ENCODE peak calls at places on chromosomes 5 and 9, in nine cellular contexts. W is activated T-cell treated with anti-CD3 and anti-CD28 coated beads for 24 hours; C is stimulated activated CD4-positive, alpha-beta T cell treated with anti-CD3 and anti-CD28 coated beads, TNF-alpha, amount 100 ng/mL, for 48 hours; H is kidney tubule cell; T is mucosa of descending colon; S is HS-27A; X is T-helper 22 cell; Z is activated T-helper 1 cell treated with Interleukin-2 at 50 U/mL for 16 hours; Y is activated CD8-positive, alpha-beta memory T cell treated with anti-CD3 and anti-CD28 coated beads for 24 hours. O is an unnamed sample.

GRCh38 chr5:95611396-95611795 is 8.5 kb upstream of the GPR150 start:
- DNase-seq in W (no peak), C (no peak), H (no peak), T (no peak), S (no peak), X (no peak), Z (no peak), Y (no peak), O (no peak)

GRCh38 chr9:126371007-126371870 is 44.6 kb downstream of the MVB12B start:
- DNase-seq in W (no peak), C (no peak), H (no peak), T (no peak), S (no peak), X (no peak), Z (no peak), Y (no peak), O (no peak)

GRCh38 chr5:107154598-107154997 is 516.1 kb downstream of the EFNA5 start:
- DNase-seq in W (no peak), C (no peak), H (no peak), T (no peak), S (no peak), X (no peak), Z (no peak), Y (no peak), O (no peak)

GRCh38 chr9:14062449-14063187 is 251.3 kb downstream of the NFIB start:
- DNase-seq in W (no peak), C (no peak), H (no peak), T (no peak), S (no peak), X (no peak), Z (no peak), Y (no peak), O (no peak)

GRCh38 chr5:7396169-7397004 is 449 bp downstream of the ADCY2 start:
- DNase-seq in W (no peak), C (no peak), H (peak), T (peak), S (no peak), X (no peak), Z (no peak), Y (no peak), O (no peak)

GRCh38 chr9:81619353-81620008 is 69.9 kb downstream of the TLE1 start:
- DNase-seq in W (no peak), C (no peak), H (no peak), T (no peak), S (no peak), X (no peak), Z (no peak), Y (no peak), O (no peak)

GRCh38 chr9:16515879-16516289 is 354.6 kb downstream of the BNC2 start:
- DNase-seq in W (no peak), C (no peak), H (no peak), T (no peak), S (no peak), X (no peak), Z (no peak), Y (no peak), O (no peak)

GRCh38 chr5:117488976-117489500 is 914.4 kb upstream of the SEMA6A start:
- DNase-seq in W (no peak), C (no peak), H (no peak), T (no peak), S (no peak), X (no peak), Z (no peak), Y (no peak), O (no peak)

GRCh38 chr9:70406446-70406862 is 8.0 kb downstream of the KLF9 start:
- DNase-seq in W (peak), C (no peak), H (peak), T (no peak), S (no peak), X (no peak), Z (no peak), Y (no peak), O (no peak)

GRCh38 chr5:137264041-137264440 is 235.1 kb downstream of the SPOCK1 start:
- DNase-seq in W (no peak), C (no peak), H (no peak), T (no peak), S (no peak), X (no peak), Z (no peak), Y (no peak), O (no peak)

O was measured in stomach.